ENCODE peak calls at places on chromosomes 3 and 15, in seven cellular contexts. T is NCI-H460; I is osteocyte; S is NCI-H774; M is T-cell; W is activated T-helper 1 cell treated with anti-CD3 and anti-CD28 coated beads, Interleukin-12 subunit alpha, Interleukin-12 subunit beta, Interleukin-2, Interleukin-4 antibody, amounts not matched to agents 30 ng/mL and 10 ng/mL and 1 ng/mL, durations not matched to agents 14 hours and 24 hours and 36 hours; P is RWPE1. F is an unnamed sample.

GRCh38 chr3:126961191-126961790 is 21.6 kb upstream of the PLXNA1 start:
- DNase-seq in T (no peak), I (no peak), P (peak), M (no peak), W (no peak), S (no peak), F (no peak)

GRCh38 chr3:129592362-129593150 is 13.9 kb downstream of the PLXND1 start:
- DNase-seq in W (no peak), T (no peak), S (no peak), M (no peak), P (no peak), I (no peak), F (no peak)

GRCh38 chr3:72401005-72401404 is 447.2 kb downstream of the SHQ1 start:
- DNase-seq in W (no peak), S (no peak), T (no peak), M (no peak), P (no peak), I (no peak), F (no peak)

GRCh38 chr3:110101361-110101760 is 764.0 kb upstream of the DPPA4 start:
- DNase-seq in P (no peak), I (no peak), W (no peak), M (no peak), T (no peak), S (no peak), F (no peak)

GRCh38 chr3:158458464-158458863 is 112.5 kb upstream of the MLF1 start:
- DNase-seq in I (no peak), P (peak), W (no peak), M (no peak), T (no peak), S (peak), F (peak)

GRCh38 chr3:111761309-111761795 is 97.7 kb upstream of the PHLDB2 start:
- DNase-seq in S (no peak), I (no peak), W (no peak), P (peak), M (no peak), T (no peak), F (no peak)

GRCh38 chr3:174215426-174215825 is 643.7 kb upstream of the NAALADL2 start:
- DNase-seq in I (no peak), S (no peak), T (no peak), P (no peak), M (no peak), W (no peak), F (no peak)

GRCh38 chr3:66473637-66474036 is 27.2 kb downstream of the LRIG1 start:
- DNase-seq in T (no peak), M (no peak), P (no peak), W (no peak), S (no peak), I (no peak), F (no peak)

GRCh38 chr3:53162672-53163458 is 1.9 kb downstream of the PRKCD start:
- DNase-seq in W (peak), P (no peak), I (no peak), M (peak), S (no peak), T (no peak), F (no peak)

GRCh38 chr3:47096955-47097354 is 67.0 kb downstream of the SETD2 start:
- DNase-seq in S (no peak), M (no peak), I (no peak), T (no peak), P (no peak), W (no peak), F (no peak)

GRCh38 chr3:149536429-149536828 is 61.9 kb downstream of the TM4SF4 start:
- DNase-seq in S (peak), W (no peak), I (no peak), P (no peak), M (no peak), T (no peak), F (peak)

GRCh38 chr15:83477791-83478537 is 30.8 kb downstream of the SH3GL3 start:
- DNase-seq in I (no peak), W (no peak), S (no peak), P (no peak), T (no peak), M (no peak), F (no peak)

GRCh38 chr3:189360291-189360690 is 188.5 kb downstream of the TPRG1 start:
- DNase-seq in I (no peak), M (no peak), T (no peak), S (no peak), P (no peak), W (no peak), F (no peak)

GRCh38 chr3:47799733-47800132 is 3.2 kb upstream of the DHX30 start:
- DNase-seq in I (no peak), S (no peak), M (no peak), P (no peak), W (no peak), T (no peak), F (no peak)

GRCh38 chr3:128794788-128795649 is 69.0 kb downstream of the RAB7A start:
- DNase-seq in S (peak), M (peak), P (peak), I (no peak), T (peak), W (peak), F (peak)

GRCh38 chr3:112445839-112446238 is 53.4 kb downstream of the BTLA start:
- DNase-seq in S (no peak), M (no peak), I (no peak), P (no peak), W (no peak), T (no peak), F (no peak)

GRCh38 chr15:88603885-88604284 is 17.3 kb upstream of the AEN start:
- DNase-seq in I (no peak), P (no peak), M (no peak), T (no peak), S (no peak), W (no peak), F (peak)

GRCh38 chr15:43771816-43772215 is 5.0 kb downstream of the ELL3 start:
- DNase-seq in M (no peak), S (no peak), P (no peak), W (no peak), T (no peak), I (no peak), F (no peak)

GRCh38 chr15:42253300-42253699 is 19.7 kb upstream of the GANC start:
- DNase-seq in S (no peak), T (no peak), W (no peak), P (no peak), I (no peak), M (no peak), F (no peak)

GRCh38 chr15:35624881-35625280 is 78.9 kb upstream of the DPH6 start:
- DNase-seq in S (no peak), T (no peak), I (no peak), W (no peak), M (no peak), P (no peak), F (no peak)

GRCh38 chr3:115913069-115913686 is 289.9 kb downstream of the GAP43 start:
- DNase-seq in P (peak), T (no peak), S (no peak), I (no peak), W (no peak), M (no peak), F (no peak)

GRCh38 chr3:31620656-31621055 is 87.9 kb downstream of the STT3B start:
- DNase-seq in S (no peak), W (no peak), T (no peak), M (no peak), I (no peak), P (no peak), F (no peak)